ENCODE peak calls at places on chromosome 7, in four cellular contexts. D, E, I and J are unnamed samples.

GRCh38 chr7:157590526-157590925 is 253.7 kb downstream of the DNAJB6 start:
- DNase-seq in D (no peak), E (no peak), I (no peak), J (peak; percentile 53)

GRCh38 chr7:90603346-90603745 is 7.2 kb downstream of the CDK14 start:
- DNase-seq in D (no peak), E (no peak), I (no peak), J (no peak)

GRCh38 chr7:1668932-1669485 is 1.1 kb upstream of the ELFN1 start:
- DNase-seq in D (no peak), E (no peak), I (peak; percentile 10), J (peak; percentile 79)

GRCh38 chr7:98156700-98157099 is 50.0 kb downstream of the LMTK2 start:
- DNase-seq in D (no peak), E (no peak), I (no peak), J (no peak)

GRCh38 chr7:139183878-139184338 is 47.1 kb upstream of the UBN2 start:
- DNase-seq in D (no peak), E (no peak), I (no peak), J (no peak)

GRCh38 chr7:7051221-7051877 is 131.0 kb upstream of the C1GALT1 start:
- DNase-seq in D (no peak), E (no peak), I (no peak), J (no peak)

GRCh38 chr7:867406-868188 is 8.8 kb upstream of the GET4 start:
- DNase-seq in D (peak; percentile 100), E (no peak), I (peak; percentile 67), J (no peak)

GRCh38 chr7:38978474-38978873 is 765 bp downstream of the POU6F2 start:
- DNase-seq in D (no peak), E (no peak), I (no peak), J (no peak)

GRCh38 chr7:149794665-149795064 is 21.3 kb upstream of the ZNF467 start:
- DNase-seq in D (no peak), E (no peak), I (no peak), J (no peak)

GRCh38 chr7:49855281-49855980 is 82.0 kb downstream of the VWC2 start:
- DNase-seq in D (no peak), E (no peak), I (no peak), J (no peak)

GRCh38 chr7:157394246-157395191 is 57.7 kb downstream of the DNAJB6 start:
- DNase-seq in D (peak; percentile 39), E (no peak), I (no peak), J (peak; percentile 73)

GRCh38 chr7:158272509-158273137 is 315.0 kb downstream of the PTPRN2 start:
- DNase-seq in D (no peak), E (no peak), I (no peak), J (peak; percentile 57)

GRCh38 chr7:24936121-24936824 is 43.7 kb downstream of the OSBPL3 start:
- DNase-seq in D (no peak), E (no peak), I (no peak), J (no peak)

GRCh38 chr7:134375206-134375605 is 58.5 kb upstream of the SLC35B4 start:
- DNase-seq in D (no peak), E (no peak), I (no peak), J (no peak)

GRCh38 chr7:132393789-132394261 is 182.4 kb downstream of the PLXNA4 start:
- DNase-seq in D (no peak), E (no peak), I (peak; percentile 58), J (peak; percentile 88)

GRCh38 chr7:12211054-12212050 is at the start of gene TMEM106B:
- DNase-seq in D (peak; percentile 99), E (peak; percentile 98), I (peak; percentile 98), J (peak; percentile 99)